ENCODE peak calls at places on chromosomes 4 and X, in five cellular contexts. B is IMR-90, G is mesenchymal stem cell, M is H1, J is trophoblast cell. C is an unnamed sample. For H3K36me3, the result is how much of the 10 kb centered on the place peaks cover.

GRCh38 chr4:124499266-124499665 is 213.3 kb downstream of the ANKRD50 start:
- DNase-seq in M (no peak), B (no peak), J (no peak), G (peak), C (peak)

GRCh38 chrX:19177710-19178109 is 55.4 kb upstream of the ADGRG2 start:
- DNase-seq in G (no peak), B (no peak), J (no peak), M (no peak), C (no peak)

GRCh38 chr4:102501635-102502382 is 650 bp downstream of the NFKB1 start:
- DNase-seq in M (no peak), G (peak), B (peak), J (peak), C (peak)

GRCh38 chr4:26132858-26133257 is 188.0 kb upstream of the RBPJ start:
- DNase-seq in B (no peak), G (no peak), M (no peak), J (peak), C (no peak)

GRCh38 chr4:119750771-119751170 is 122.2 kb upstream of the PDE5A start:
- DNase-seq in M (no peak), J (no peak), B (peak), G (no peak), C (no peak)

GRCh38 chrX:23896983-23897382 is 10.8 kb downstream of the APOO start:
- DNase-seq in J (no peak), M (no peak), G (no peak), B (no peak), C (no peak)

GRCh38 chr4:77817304-77818076 is 1.7 kb downstream of the CNOT6L start:
- DNase-seq in J (peak), B (no peak), G (no peak), M (no peak), C (no peak)

GRCh38 chrX:65685112-65685511 is 17.7 kb downstream of the MSN start:
- DNase-seq in J (no peak), B (no peak), G (no peak), M (no peak), C (no peak)

GRCh38 chr4:82500106-82500738 is 61.6 kb downstream of the TMEM150C start:
- DNase-seq in J (no peak), B (peak), M (no peak), G (peak), C (no peak)

GRCh38 chrX:79107891-79108718 is 36.4 kb upstream of the GPR174 start:
- DNase-seq in B (no peak), J (peak), G (no peak), M (no peak), C (no peak)

GRCh38 chrX:66110112-66110511 is 53.9 kb upstream of the HEPH start:
- DNase-seq in B (peak), G (peak), J (peak), M (no peak), C (no peak)

GRCh38 chrX:103651374-103651773 is 22.6 kb downstream of the TCEAL1 start:
- DNase-seq in M (no peak), B (no peak), J (no peak), G (no peak), C (no peak)

GRCh38 chrX:13472975-13473665 is 96.3 kb upstream of the EGFL6 start:
- DNase-seq in G (no peak), J (no peak), B (no peak), M (no peak), C (no peak)

GRCh38 chr4:181193162-181193930 is 1049.9 kb upstream of the TENM3 start:
- DNase-seq in M (no peak), B (no peak), G (no peak), J (no peak), C (no peak)

GRCh38 chr4:146957252-146957651 is 11.6 kb upstream of the TTC29 start:
- DNase-seq in M (no peak), B (peak), J (no peak), G (peak), C (no peak)

GRCh38 chr4:92968996-92969395 is 665.2 kb downstream of the GRID2 start:
- DNase-seq in B (no peak), G (no peak), J (no peak), M (no peak), C (no peak)
- H2AFZ ChIP-seq in B (no peak), G (no peak), J (no peak), M (no peak), C (no peak)

GRCh38 chr4:776743-777441 is 49.0 kb downstream of the CPLX1 start:
- DNase-seq in B (no peak), M (no peak), J (no peak), G (no peak), C (no peak)

GRCh38 chr4:779555-779954 is 46.4 kb downstream of the CPLX1 start:
- DNase-seq in J (no peak), M (no peak), B (no peak), G (no peak), C (no peak)

GRCh38 chr4:781493-782216 is 44.3 kb downstream of the CPLX1 start:
- DNase-seq in B (peak), J (peak), G (peak), M (peak), C (peak)

GRCh38 chr4:780730-781492 is 45.0 kb downstream of the CPLX1 start:
- DNase-seq in G (peak), M (no peak), J (no peak), B (peak), C (no peak)

GRCh38 chr4:777520-778262 is 48.2 kb downstream of the CPLX1 start:
- DNase-seq in J (no peak), G (no peak), M (no peak), B (no peak), C (no peak)
- H3K36me3 ChIP-seq in J (under half), G (half or more), M (half or more), B (under half), C (under half)

DNA sequence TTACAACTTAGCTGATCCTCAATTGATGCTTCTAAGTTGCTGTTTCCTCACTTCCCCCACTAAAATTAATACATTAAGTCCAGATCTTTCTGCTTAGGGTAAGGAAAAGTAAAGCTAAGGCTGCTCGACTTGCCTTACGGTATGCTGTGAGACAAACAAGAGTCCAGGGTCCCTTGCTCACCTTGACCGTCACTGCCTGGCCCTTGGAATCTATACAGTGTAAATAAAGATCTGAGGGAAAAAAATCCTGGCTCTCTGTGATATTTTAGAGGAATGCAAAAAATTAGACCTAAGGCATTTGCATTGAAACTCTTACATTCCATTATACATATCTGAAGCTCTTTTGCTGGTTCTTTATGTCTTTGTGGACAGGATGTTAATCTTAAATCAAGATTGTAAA is 129.6 kb upstream of the HCCS start:
- DNase-seq in G (no peak), J (peak), B (no peak), M (no peak), C (no peak)
- H2AK5ac ChIP-seq in G (no peak), J (no peak), B (no peak), M (no peak), C (no peak)

GRCh38 chr4:131721883-131722282 is 1427.2 kb upstream of the PCDH10 start:
- DNase-seq in J (no peak), M (no peak), B (no peak), G (no peak), C (no peak)
- H2AFZ ChIP-seq in J (no peak), M (no peak), B (no peak), G (no peak), C (no peak)

GRCh38 chr4:7960017-7960789 is 20.5 kb upstream of the AFAP1 start:
- DNase-seq in G (peak), J (no peak), B (no peak), M (no peak), C (no peak)
- H3K36me3 ChIP-seq in G (under half), J (under half), B (under half), M (under half), C (under half)

GRCh38 chr4:2436301-2436700 is 17.5 kb downstream of the CFAP99 start:
- DNase-seq in J (no peak), B (no peak), M (no peak), G (no peak), C (no peak)
- H2AK5ac ChIP-seq in J (no peak), B (no peak), M (no peak), G (no peak), C (peak)